ENCODE peak calls at places on chromosomes 13 and 19, in seven cellular contexts. D, L, B, W, S, N and E are unnamed samples.

GRCh38 chr19:36032251-36033104 is at the start of gene CLIP3:
- DNase-seq in W (peak), S (peak), B (no peak), L (peak), N (peak), D (no peak), E (no peak)

GRCh38 chr19:33736158-33736557 is 60.5 kb upstream of the KCTD15 start:
- DNase-seq in N (no peak), S (no peak), B (no peak), L (peak), D (no peak), W (no peak), E (peak)

GRCh38 chr19:10114651-10115391 is 3.3 kb downstream of the P2RY11 start:
- DNase-seq in W (no peak), L (no peak), S (no peak), B (no peak), D (no peak), N (no peak), E (peak)

GRCh38 chr19:19964416-19964815 is 63.7 kb downstream of the ZNF93 start:
- DNase-seq in S (no peak), L (no peak), D (no peak), N (no peak), W (no peak), B (no peak), E (no peak)

GRCh38 chr13:97627566-97627965 is 193.6 kb downstream of the RAP2A start:
- DNase-seq in D (peak), S (no peak), N (peak), W (no peak), B (no peak), L (no peak), E (no peak)

GRCh38 chr19:48962029-48962848 is 2.9 kb upstream of the FTL start:
- DNase-seq in S (peak), L (peak), D (no peak), N (peak), B (peak), W (peak), E (peak)

GRCh38 chr19:6811906-6812305 is 39.4 kb downstream of the VAV1 start:
- DNase-seq in L (no peak), N (no peak), B (peak), D (peak), S (no peak), W (no peak), E (no peak)

GRCh38 chr19:1000095-1000494 is at the start of gene GRIN3B:
- DNase-seq in W (no peak), N (no peak), B (peak), D (no peak), S (peak), L (peak), E (peak)

GRCh38 chr19:28142258-28142657 is 1070.7 kb downstream of the UQCRFS1 start:
- DNase-seq in S (no peak), D (no peak), N (no peak), B (no peak), L (no peak), W (no peak), E (no peak)

GRCh38 chr13:108494991-108495661 is 134.3 kb upstream of the MYO16 start:
- DNase-seq in D (no peak), L (no peak), N (no peak), S (no peak), B (no peak), W (no peak), E (no peak)

GRCh38 chr19:11164879-11165406 is 9.4 kb upstream of the SPC24 start:
- DNase-seq in S (no peak), L (peak), B (no peak), N (peak), D (no peak), W (peak), E (no peak)

GRCh38 chr13:95924389-95924994 is 128.7 kb downstream of the UGGT2 start:
- DNase-seq in D (peak), N (no peak), W (no peak), B (peak), S (no peak), L (no peak), E (no peak)

GRCh38 chr19:48992571-48993174 is 436 bp downstream of the GYS1 start:
- DNase-seq in B (no peak), W (peak), D (no peak), S (no peak), N (no peak), L (no peak), E (peak)

GRCh38 chr13:50990540-50991506 is 81.2 kb downstream of the RNASEH2B start:
- DNase-seq in S (no peak), L (no peak), B (no peak), D (no peak), W (no peak), N (peak), E (no peak)

GRCh38 chr13:101059803-101060202 is 356.5 kb downstream of the NALCN start:
- DNase-seq in B (no peak), W (no peak), S (no peak), D (no peak), L (no peak), N (no peak), E (no peak)

GRCh38 chr13:77919351-77920294 is 992 bp upstream of the EDNRB start:
- DNase-seq in N (peak), S (no peak), B (peak), D (no peak), W (peak), L (peak), E (peak)

GRCh38 chr13:111265006-111265700 is 55.3 kb upstream of the TEX29 start:
- DNase-seq in W (no peak), N (no peak), D (no peak), L (no peak), B (no peak), S (no peak), E (no peak)

GRCh38 chr13:88103824-88104223 is 432.7 kb downstream of the SLITRK5 start:
- DNase-seq in B (no peak), L (no peak), S (no peak), N (no peak), W (no peak), D (no peak), E (no peak)